ENCODE peak calls at places on chromosomes 12 and 14, in five cellular contexts. S, A, D, Y and H are unnamed samples.

GRCh38 chr12:63419119-63419518 is 249.2 kb downstream of the DPY19L2 start:
- DNase-seq in A (no peak), S (no peak), D (no peak), Y (no peak), H (no peak)

GRCh38 chr14:75845136-75845804 is 136.5 kb downstream of the TGFB3 start:
- DNase-seq in Y (no peak), S (no peak), D (no peak), A (no peak), H (no peak)

GRCh38 chr12:92020983-92021664 is 124.5 kb downstream of the BTG1 start:
- DNase-seq in A (no peak), D (no peak), S (no peak), Y (peak; percentile 27), H (no peak)

GRCh38 chr12:112219195-112219594 is 93.8 kb downstream of the TRAFD1 start:
- DNase-seq in S (no peak), A (no peak), D (no peak), Y (no peak), H (no peak)

GRCh38 chr12:107560194-107560905 is 125.2 kb upstream of the PWP1 start:
- DNase-seq in S (no peak), A (no peak), D (no peak), Y (no peak), H (no peak)

GRCh38 chr12:43835264-43835655 is 621 bp upstream of the TMEM117 start:
- DNase-seq in D (no peak), S (peak; percentile 19), A (no peak), Y (peak; percentile 4), H (peak; percentile 20)

GRCh38 chr14:24952851-24953666 is 96.9 kb downstream of the STXBP6 start:
- DNase-seq in A (peak; percentile 6), D (no peak), S (no peak), Y (peak; percentile 26), H (no peak)

GRCh38 chr12:46300906-46301305 is 32.1 kb upstream of the SLC38A1 start:
- DNase-seq in S (peak; percentile 13), Y (peak; percentile 27), D (no peak), A (no peak), H (peak; percentile 20)

GRCh38 chr12:39538679-39539104 is 80.9 kb downstream of the ABCD2 start:
- DNase-seq in Y (no peak), A (peak; percentile 20), D (no peak), S (no peak), H (no peak)

GRCh38 chr12:3129301-3130052 is 52.3 kb downstream of the TSPAN9 start:
- DNase-seq in D (no peak), Y (peak; percentile 88), S (peak; percentile 64), A (no peak), H (peak; percentile 33)

GRCh38 chr14:95440951-95441350 is 75.5 kb downstream of the SYNE3 start:
- DNase-seq in Y (peak; percentile 63), A (no peak), S (no peak), D (peak; percentile 81), H (no peak)

GRCh38 chr14:99946652-99947489 is 118.4 kb upstream of the EVL start:
- DNase-seq in A (peak; percentile 77), Y (no peak), S (no peak), D (peak; percentile 54), H (peak; percentile 50)

GRCh38 chr14:75232597-75232996 is 46.0 kb upstream of the FOS start:
- DNase-seq in S (no peak), A (no peak), D (no peak), Y (no peak), H (no peak)

GRCh38 chr14:75422169-75422568 is 5.7 kb upstream of the JDP2 start:
- DNase-seq in Y (peak; percentile 92), S (peak; percentile 66), A (no peak), D (peak; percentile 38), H (no peak)

DNA sequence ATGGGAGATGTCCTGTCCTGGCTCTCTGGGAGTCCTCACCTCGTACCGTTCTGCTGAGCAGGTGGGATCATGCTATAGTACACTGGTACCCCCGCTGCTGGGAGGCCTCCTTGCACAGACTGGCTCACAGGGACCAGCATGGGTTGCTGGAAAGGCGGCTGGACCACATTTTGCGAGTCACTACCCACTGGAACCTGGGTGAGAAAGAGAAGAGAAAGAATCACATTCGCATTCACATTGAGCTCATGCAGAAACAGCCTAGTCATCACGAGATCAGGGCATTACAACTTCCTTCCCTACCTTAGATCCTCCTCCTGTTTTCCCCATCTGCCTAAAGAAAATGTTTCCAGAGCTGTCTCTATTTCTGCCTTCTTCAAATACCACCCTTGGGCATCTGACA is 17.3 kb upstream of the STAC3 start:
- DNase-seq in Y (peak; percentile 76), D (no peak), S (no peak), A (no peak), H (no peak)
- H3K9ac ChIP-seq in Y (no peak overlapping the region), D (no peak overlapping the region), S (no peak overlapping the region), A (peak overlapping the region; percentile 76), H (no peak overlapping the region)

GRCh38 chr12:124369901-124370378 is 75.0 kb downstream of the RFLNA start:
- DNase-seq in A (peak; percentile 29), S (no peak), D (no peak), Y (no peak), H (no peak)

GRCh38 chr12:124370851-124371250 is 76.0 kb downstream of the RFLNA start:
- DNase-seq in S (no peak), Y (no peak), A (no peak), D (no peak), H (no peak)

GRCh38 chr12:124371366-124371765 is 76.5 kb downstream of the RFLNA start:
- DNase-seq in Y (no peak), S (no peak), A (no peak), D (no peak), H (no peak)

GRCh38 chr12:124369055-124369900 is 74.4 kb downstream of the RFLNA start:
- DNase-seq in S (peak; percentile 97), D (peak; percentile 17), A (no peak), Y (peak; percentile 92), H (no peak)

GRCh38 chr12:124370384-124370783 is 75.5 kb downstream of the RFLNA start:
- DNase-seq in S (no peak), Y (no peak), A (no peak), D (no peak), H (no peak)
- H3K9ac ChIP-seq in S (peak overlapping the region; percentile 65), Y (no peak overlapping the region), A (no peak overlapping the region), D (peak overlapping the region; percentile 74), H (no peak overlapping the region)

GRCh38 chr12:6201775-6202292 is 1.6 kb downstream of the CD9 start:
- DNase-seq in D (no peak), A (no peak), S (no peak), Y (no peak), H (no peak)

GRCh38 chr12:6201199-6201608 is 1.0 kb downstream of the CD9 start:
- DNase-seq in Y (no peak), A (no peak), D (peak; percentile 34), S (no peak), H (peak; percentile 72)

GRCh38 chr12:6199211-6199530 is 1.0 kb upstream of the CD9 start:
- DNase-seq in D (no peak), A (no peak), S (no peak), Y (no peak), H (no peak)

GRCh38 chr12:6199531-6200265 is 502 bp upstream of the CD9 start:
- DNase-seq in S (no peak), D (peak; percentile 57), Y (no peak), A (no peak), H (peak; percentile 19)

GRCh38 chr12:6200266-6201198 is at the start of gene CD9:
- DNase-seq in Y (no peak), A (peak; percentile 87), D (peak; percentile 79), S (no peak), H (peak; percentile 81)
- H3K9ac ChIP-seq in Y (peak within 1 kb of the TSS; percentile 48), A (peak within 1 kb of the TSS; percentile 52), D (peak within 1 kb of the TSS; percentile 79), S (peak within 1 kb of the TSS; percentile 73), H (peak within 1 kb of the TSS; percentile 90)

GRCh38 chr14:103539056-103539825 is 10.2 kb downstream of the TRMT61A start:
- DNase-seq in A (no peak), Y (no peak), D (no peak), S (no peak), H (no peak)
- H3K9ac ChIP-seq in A (no peak overlapping the region), Y (no peak overlapping the region), D (peak overlapping the region; percentile 82), S (no peak overlapping the region), H (no peak overlapping the region)